ENCODE peak calls at places on chromosomes 7 and 10, in four cellular contexts. I is activated CD8-positive, alpha-beta memory T cell treated with anti-CD3 and anti-CD28 coated beads for 48 hours; L is HFFc6; T is NCI-H2029 treated with DMSO at 0.1 percent for 48 hours. U is an unnamed sample.

GRCh38 chr7:27972272-27972671 is 208.3 kb downstream of the JAZF1 start:
- DNase-seq in T (no peak), L (no peak), I (no peak), U (no peak)

GRCh38 chr7:4665661-4666060 is 16.4 kb upstream of the FOXK1 start:
- DNase-seq in L (peak), I (no peak), T (no peak), U (no peak)

GRCh38 chr10:124035928-124036558 is 57.4 kb downstream of the CHST15 start:
- DNase-seq in I (no peak), T (no peak), L (no peak), U (peak)

GRCh38 chr10:96440257-96441125 is 73.2 kb downstream of the TLL2 start:
- DNase-seq in T (no peak), I (no peak), L (no peak), U (no peak)

GRCh38 chr7:149732611-149733010 is 40.8 kb downstream of the ZNF467 start:
- DNase-seq in I (no peak), T (no peak), L (no peak), U (no peak)

GRCh38 chr10:77586719-77587423 is 50.7 kb downstream of the KCNMA1 start:
- DNase-seq in I (no peak), L (peak), T (no peak), U (no peak)

GRCh38 chr7:91357929-91358328 is 93.7 kb downstream of the FZD1 start:
- DNase-seq in T (no peak), I (no peak), L (no peak), U (no peak)

GRCh38 chr7:140541513-140542192 is 62.3 kb upstream of the MKRN1 start:
- DNase-seq in L (peak), I (no peak), T (peak), U (no peak)

GRCh38 chr7:55120501-55121198 is 101.8 kb downstream of the EGFR start:
- DNase-seq in T (peak), L (peak), I (no peak), U (no peak)

GRCh38 chr10:62047240-62047897 is 145.9 kb downstream of the ARID5B start:
- DNase-seq in T (no peak), L (peak), I (no peak), U (no peak)

GRCh38 chr10:115056186-115056585 is 37.0 kb upstream of the ATRNL1 start:
- DNase-seq in I (no peak), L (no peak), T (no peak), U (no peak)